ENCODE peak calls at places on chromosomes 13 and 19, in ten cellular contexts. R, A, O, K, G, P, L, T, X and H are unnamed samples.

GRCh38 chr19:13623686-13624405 is 117.6 kb upstream of the CACNA1A start:
- DNase-seq in T (no peak), G (no peak), P (no peak), K (no peak), O (peak), L (no peak), A (no peak), R (no peak), X (no peak), H (no peak)

GRCh38 chr13:75173457-75174356 is 308.3 kb downstream of the TBC1D4 start:
- DNase-seq in R (no peak), G (peak), A (no peak), T (no peak), P (no peak), K (no peak), L (no peak), O (no peak), X (no peak), H (no peak)

GRCh38 chr13:50389726-50390125 is 374.5 kb downstream of the KCNRG start:
- DNase-seq in X (no peak), K (no peak), P (no peak), O (peak), L (no peak), T (no peak), G (no peak), R (no peak), A (no peak), H (no peak)

GRCh38 chr13:75421987-75422386 is 60.0 kb downstream of the TBC1D4 start:
- DNase-seq in K (no peak), G (no peak), P (no peak), L (no peak), T (no peak), A (no peak), R (no peak), O (no peak), X (no peak), H (no peak)

GRCh38 chr13:54232700-54233099 is 1204.1 kb downstream of the OLFM4 start:
- DNase-seq in A (no peak), T (no peak), P (no peak), O (peak), R (no peak), L (no peak), K (no peak), X (no peak), G (no peak), H (no peak)

GRCh38 chr13:44306401-44307192 is 67.0 kb upstream of the SERP2 start:
- DNase-seq in X (peak), K (no peak), L (peak), P (no peak), T (no peak), R (no peak), G (peak), A (no peak), O (peak), H (no peak)

GRCh38 chr13:27022571-27023311 is 148.9 kb downstream of the USP12 start:
- DNase-seq in O (peak), R (no peak), T (no peak), P (no peak), K (no peak), X (peak), L (peak), A (no peak), G (no peak), H (no peak)

GRCh38 chr19:39362682-39363657 is 20.7 kb downstream of the SAMD4B start:
- DNase-seq in O (no peak), K (no peak), R (no peak), T (no peak), X (no peak), G (peak), L (no peak), P (no peak), A (no peak), H (no peak)

GRCh38 chr19:40688294-40688693 is 2.2 kb downstream of the NUMBL start:
- DNase-seq in O (no peak), P (no peak), L (no peak), X (no peak), T (no peak), R (no peak), A (no peak), K (no peak), G (no peak), H (no peak)

GRCh38 chr13:29679357-29680050 is 84.0 kb upstream of the SLC7A1 start:
- DNase-seq in K (no peak), O (peak), T (no peak), L (peak), A (no peak), G (no peak), X (no peak), P (no peak), R (no peak), H (no peak)

GRCh38 chr13:76936736-76937135 is 11.6 kb upstream of the ACOD1 start:
- DNase-seq in O (no peak), K (no peak), G (no peak), L (no peak), A (no peak), X (no peak), T (no peak), P (no peak), R (no peak), H (no peak)

GRCh38 chr19:11576186-11576585 is 1.3 kb downstream of the ACP5 start:
- DNase-seq in X (no peak), K (no peak), T (no peak), O (no peak), L (no peak), A (no peak), G (no peak), R (no peak), P (no peak), H (no peak)

GRCh38 chr19:45331411-45331810 is 8.7 kb upstream of the CKM start:
- DNase-seq in G (no peak), T (no peak), K (no peak), A (no peak), R (no peak), X (no peak), L (no peak), P (no peak), O (peak), H (no peak)

GRCh38 chr19:29878973-29879654 is 62.9 kb upstream of the URI1 start:
- DNase-seq in A (no peak), O (no peak), L (peak), K (no peak), P (no peak), X (peak), R (no peak), T (no peak), G (peak), H (no peak)

GRCh38 chr13:90750021-90750420 is 597.5 kb upstream of the MIR17HG start:
- DNase-seq in K (no peak), L (no peak), R (no peak), O (no peak), X (no peak), A (no peak), G (no peak), T (no peak), P (no peak), H (no peak)

GRCh38 chr19:35063940-35064818 is 22.7 kb downstream of the HPN start:
- DNase-seq in K (no peak), O (no peak), A (no peak), G (peak), R (no peak), X (peak), T (no peak), P (no peak), L (peak), H (no peak)

GRCh38 chr13:75636339-75637095 is 387 bp downstream of the LMO7 start:
- DNase-seq in G (no peak), K (peak), X (peak), T (no peak), A (peak), O (peak), R (peak), L (no peak), P (peak), H (peak)

GRCh38 chr13:29847501-29847983 is 2.9 kb downstream of the UBL3 start:
- DNase-seq in T (no peak), L (no peak), R (no peak), A (no peak), G (peak), O (peak), P (no peak), K (no peak), X (no peak), H (no peak)

GRCh38 chr13:26062853-26063444 is 11.1 kb upstream of the SHISA2 start:
- DNase-seq in L (peak), O (peak), K (peak), G (peak), T (no peak), A (peak), P (peak), X (peak), R (no peak), H (peak)

GRCh38 chr19:3404324-3405260 is 38.2 kb downstream of the NFIC start:
- DNase-seq in P (no peak), T (no peak), O (no peak), R (no peak), A (no peak), L (peak), G (peak), K (no peak), X (no peak), H (no peak)

GRCh38 chr13:24997367-24997967 is 98.5 kb upstream of the PABPC3 start:
- DNase-seq in P (no peak), L (peak), R (no peak), O (peak), K (no peak), A (peak), G (peak), X (peak), T (no peak), H (no peak)

GRCh38 chr13:76937416-76937815 is 10.9 kb upstream of the ACOD1 start:
- DNase-seq in P (no peak), G (peak), K (no peak), R (no peak), O (no peak), X (peak), T (no peak), L (peak), A (no peak), H (no peak)

GRCh38 chr13:109784590-109785140 is 1.7 kb downstream of the IRS2 start:
- DNase-seq in X (peak), P (peak), R (peak), A (no peak), T (no peak), O (peak), K (peak), L (no peak), G (peak), H (peak)

GRCh38 chr13:94192576-94192975 is 286.9 kb downstream of the DCT start:
- DNase-seq in X (no peak), G (peak), K (no peak), R (no peak), L (no peak), P (no peak), O (peak), A (no peak), T (no peak), H (no peak)

GRCh38 chr19:33408538-33408937 is 35.0 kb downstream of the CEBPG start:
- DNase-seq in T (no peak), G (no peak), R (no peak), O (no peak), K (no peak), P (no peak), X (no peak), A (no peak), L (no peak), H (no peak)

GRCh38 chr19:48629599-48630288 is 7.4 kb downstream of the DBP start:
- DNase-seq in O (no peak), R (no peak), L (no peak), G (peak), T (no peak), K (no peak), P (no peak), A (no peak), X (no peak), H (no peak)

GRCh38 chr19:15935167-15935702 is 906 bp upstream of the CYP4F11 start:
- DNase-seq in R (no peak), L (no peak), P (no peak), X (no peak), T (no peak), A (no peak), O (no peak), K (no peak), G (no peak), H (no peak)

GRCh38 chr19:33205110-33205509 is 11.0 kb downstream of the LRP3 start:
- DNase-seq in R (no peak), G (no peak), K (no peak), T (no peak), A (no peak), X (no peak), L (no peak), P (no peak), O (no peak), H (no peak)

GRCh38 chr19:19062454-19063182 is 1.2 kb upstream of the SLC25A42 start:
- DNase-seq in G (peak), K (no peak), T (no peak), P (no peak), R (no peak), L (no peak), A (no peak), O (no peak), X (peak), H (no peak)

GRCh38 chr13:112968380-112968909 is 569 bp upstream of the MCF2L start:
- DNase-seq in K (peak), X (peak), R (peak), P (peak), G (no peak), L (no peak), A (no peak), O (peak), T (no peak), H (peak)

GRCh38 chr13:45516757-45517156 is 52.0 kb downstream of the COG3 start:
- DNase-seq in X (no peak), A (no peak), P (no peak), T (no peak), G (no peak), O (no peak), R (no peak), L (no peak), K (no peak), H (no peak)

GRCh38 chr13:50928088-50928487 is 18.5 kb downstream of the RNASEH2B start:
- DNase-seq in A (no peak), T (no peak), X (no peak), K (no peak), L (no peak), R (no peak), O (no peak), G (no peak), P (no peak), H (no peak)

GRCh38 chr13:20157387-20157786 is 3.5 kb downstream of the GJA3 start:
- DNase-seq in A (no peak), R (no peak), O (no peak), X (no peak), T (no peak), L (no peak), G (no peak), P (no peak), K (no peak), H (no peak)

GRCh38 chr19:1063030-1063908 is 3.7 kb upstream of the ARHGAP45 start:
- DNase-seq in G (no peak), R (peak), O (no peak), A (peak), X (peak), L (peak), K (no peak), P (peak), T (no peak), H (peak)

GRCh38 chr19:28377077-28377476 is 835.9 kb downstream of the UQCRFS1 start:
- DNase-seq in T (no peak), R (no peak), X (peak), G (no peak), L (no peak), K (no peak), P (no peak), O (no peak), A (no peak), H (no peak)

GRCh38 chr13:76383671-76384461 is 502.3 kb downstream of the KCTD12 start:
- DNase-seq in P (no peak), X (no peak), K (no peak), O (no peak), T (no peak), R (no peak), G (peak), L (peak), A (no peak), H (no peak)

GRCh38 chr13:90690458-90691063 is 656.9 kb upstream of the MIR17HG start:
- DNase-seq in X (no peak), T (no peak), G (peak), K (no peak), A (no peak), P (no peak), R (no peak), L (no peak), O (no peak), H (no peak)